ENCODE peak calls at places on chromosomes 4 and X, in eight cellular contexts. U is HCT116, Y is body of pancreas, R is sigmoid colon, X is GM12878, I is NB4, O is ovary, F is stomach. P is an unnamed sample.

GRCh38 chr4:45910511-45910910 is 213.3 kb downstream of the GABRG1 start:
- DNase-seq in U (no peak), Y (no peak), R (no peak), X (no peak), I (no peak), O (no peak), F (no peak), P (no peak)

GRCh38 chr4:116018831-116019230 is 905.4 kb upstream of the NDST4 start:
- DNase-seq in U (no peak), Y (no peak), R (no peak), X (no peak), I (no peak), O (no peak), F (no peak), P (no peak)

GRCh38 chr4:166924456-166924855 is 309.8 kb downstream of the SPOCK3 start:
- DNase-seq in U (no peak), Y (no peak), R (no peak), X (no peak), I (no peak), O (no peak), F (no peak), P (no peak)

GRCh38 chr4:33037464-33037863 is 2317.3 kb downstream of the PCDH7 start:
- DNase-seq in U (no peak), Y (no peak), R (no peak), X (no peak), I (no peak), O (no peak), F (no peak), P (no peak)

GRCh38 chr4:48970471-48970921 is 15.6 kb upstream of the CWH43 start:
- DNase-seq in U (peak), Y (no peak), R (no peak), X (no peak), I (peak), O (no peak), F (no peak), P (no peak)

GRCh38 chr4:55851885-55852284 is 1.6 kb upstream of the EXOC1 start:
- DNase-seq in U (no peak), Y (no peak), R (no peak), X (no peak), I (no peak), O (no peak), F (no peak), P (no peak)

GRCh38 chr4:23897564-23898109 is 7.8 kb upstream of the PPARGC1A start:
- DNase-seq in U (no peak), Y (no peak), R (no peak), X (no peak), I (no peak), O (no peak), F (no peak), P (no peak)

GRCh38 chr4:166594326-166594946 is 639.9 kb downstream of the SPOCK3 start:
- DNase-seq in U (peak), Y (peak), R (no peak), X (peak), I (peak), O (no peak), F (peak), P (peak)

GRCh38 chrX:20511792-20512191 is 245.1 kb upstream of the RPS6KA3 start:
- DNase-seq in U (no peak), Y (no peak), R (no peak), X (no peak), I (no peak), O (no peak), F (no peak), P (no peak)

GRCh38 chrX:10157032-10157341 is 212 bp downstream of the CLCN4 start:
- DNase-seq in U (no peak), Y (no peak), R (no peak), X (no peak), I (no peak), O (no peak), F (no peak), P (no peak)
- TF ChIP-seq POLR2A in U (no peak), Y (peak), R (no peak), X (no peak), I (no peak), O (no peak), F (no peak), P (no peak)

GRCh38 chr4:1001561-1002130 is 8.4 kb upstream of the SLC26A1 start:
- DNase-seq in U (no peak), Y (no peak), R (no peak), X (no peak), I (no peak), O (no peak), F (no peak), P (no peak)
- TF ChIP-seq POLR2A in U (no peak), Y (no peak), R (no peak), X (no peak), I (no peak), O (no peak), F (no peak), P (no peak)

GRCh38 chrX:149540621-149541520 is at the start of gene EOLA1:
- DNase-seq in U (peak), Y (peak), R (peak), X (peak), I (peak), O (no peak), F (peak), P (peak)
- TF ChIP-seq POLR2A in U (peak), Y (peak), R (peak), X (peak), I (peak), O (peak), F (no peak), P (peak)

DNA sequence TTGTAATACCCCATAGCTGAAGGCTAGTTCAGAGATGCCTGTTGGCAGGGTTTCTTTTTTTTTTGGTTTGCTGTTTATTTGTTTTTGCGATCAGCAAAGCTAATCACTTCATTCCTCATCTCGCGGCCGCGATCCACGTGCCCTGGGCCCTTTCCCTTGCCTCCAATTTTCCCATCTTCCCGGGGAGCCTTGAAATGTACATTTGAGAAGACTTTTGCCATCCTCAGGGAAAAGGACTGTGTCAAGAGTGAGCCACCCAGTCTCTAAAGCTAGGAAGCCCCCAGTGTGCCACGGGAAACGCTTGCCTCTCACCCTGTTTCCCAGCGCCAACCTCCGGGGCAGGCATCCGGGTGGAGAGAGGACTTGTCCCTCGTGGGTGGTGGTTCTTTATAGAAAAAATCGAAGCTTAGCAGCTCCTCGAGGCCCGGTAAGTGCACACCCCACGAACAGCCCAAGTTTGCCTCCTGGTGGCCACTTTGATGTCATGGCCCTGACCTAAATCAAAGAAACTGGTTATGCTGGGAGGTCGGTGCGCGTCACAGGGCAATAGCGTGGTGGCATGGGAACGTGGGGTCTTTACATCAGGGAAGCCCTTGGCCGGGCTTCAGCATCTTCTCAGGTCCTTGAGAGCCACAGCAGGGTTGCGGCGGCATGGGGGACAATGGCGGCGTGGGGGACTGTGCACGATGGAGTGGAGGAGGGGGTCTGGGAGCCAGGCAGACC is 42.0 kb downstream of the MAP7D3 start:
- DNase-seq in U (no peak), Y (peak), R (peak), X (no peak), I (peak), O (peak), F (peak), P (no peak)
- TF ChIP-seq POLR2A in U (no peak), Y (no peak), R (no peak), X (no peak), I (no peak), O (no peak), F (no peak), P (no peak)

DNA sequence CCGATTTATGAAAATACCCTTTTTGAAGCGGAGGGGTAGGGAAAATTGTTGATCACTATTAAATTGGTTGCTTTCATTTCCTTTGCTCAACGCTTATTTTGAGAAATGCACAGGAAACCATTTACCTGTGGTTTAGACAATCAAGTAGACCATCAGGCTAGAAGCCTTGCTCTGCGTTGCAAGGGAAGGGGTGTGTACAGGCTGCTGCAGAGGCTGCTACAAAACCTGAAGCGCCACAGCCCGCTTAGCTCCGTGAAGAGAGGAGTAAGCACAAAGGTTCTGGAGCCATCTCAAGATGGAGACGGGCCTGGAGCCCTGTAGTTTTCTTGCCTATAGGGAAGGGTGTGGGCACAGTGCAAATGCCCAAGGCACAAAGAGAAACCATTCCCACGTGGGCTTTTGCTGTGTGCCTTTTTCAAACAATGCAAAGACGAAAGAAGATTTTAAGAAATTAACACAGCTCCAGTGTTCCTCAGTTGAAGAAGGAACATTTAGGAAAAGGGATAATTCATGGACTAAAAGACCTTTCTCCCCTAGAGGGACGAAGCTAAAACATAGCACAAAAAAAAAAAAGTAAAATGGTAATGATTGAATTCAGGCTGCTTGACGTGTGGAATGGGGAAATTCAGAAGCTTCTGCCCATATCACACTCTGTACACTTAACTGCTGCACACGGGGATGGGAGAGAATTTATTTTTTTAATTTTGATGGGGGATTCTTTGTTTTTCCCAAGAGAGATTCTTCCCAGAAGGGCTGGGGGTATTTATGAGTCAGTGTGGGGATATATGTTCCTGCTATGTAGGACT is 3.5 kb downstream of the TMSB4X start:
- DNase-seq in U (no peak), Y (peak), R (peak), X (no peak), I (peak), O (peak), F (peak), P (no peak)
- TF ChIP-seq POLR2A in U (no peak), Y (peak), R (no peak), X (peak), I (peak), O (no peak), F (no peak), P (peak)

DNA sequence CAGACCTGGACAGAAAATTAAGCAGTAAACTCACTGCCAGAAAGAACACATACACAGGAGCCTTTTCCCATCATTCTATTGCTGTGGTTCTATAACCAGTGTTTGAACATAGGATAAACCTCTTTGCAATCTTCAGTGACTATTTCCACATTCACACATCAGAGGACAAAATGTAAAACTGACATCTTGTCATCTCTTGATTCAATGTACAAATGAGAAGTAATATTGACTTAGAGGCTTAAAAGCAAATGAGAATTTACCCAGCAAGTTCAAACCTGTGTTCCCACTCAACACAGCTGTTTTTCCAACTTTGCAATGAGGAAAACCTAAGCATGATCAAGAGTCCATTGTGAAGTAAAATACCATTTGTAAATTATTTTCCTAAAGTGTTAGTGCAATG is 307.1 kb upstream of the CPXCR1 start:
- DNase-seq in U (no peak), Y (no peak), R (no peak), X (no peak), I (no peak), O (no peak), F (no peak), P (no peak)
- TF ChIP-seq POLR2A in U (no peak), Y (no peak), R (no peak), X (no peak), I (no peak), O (no peak), F (no peak), P (no peak)

DNA sequence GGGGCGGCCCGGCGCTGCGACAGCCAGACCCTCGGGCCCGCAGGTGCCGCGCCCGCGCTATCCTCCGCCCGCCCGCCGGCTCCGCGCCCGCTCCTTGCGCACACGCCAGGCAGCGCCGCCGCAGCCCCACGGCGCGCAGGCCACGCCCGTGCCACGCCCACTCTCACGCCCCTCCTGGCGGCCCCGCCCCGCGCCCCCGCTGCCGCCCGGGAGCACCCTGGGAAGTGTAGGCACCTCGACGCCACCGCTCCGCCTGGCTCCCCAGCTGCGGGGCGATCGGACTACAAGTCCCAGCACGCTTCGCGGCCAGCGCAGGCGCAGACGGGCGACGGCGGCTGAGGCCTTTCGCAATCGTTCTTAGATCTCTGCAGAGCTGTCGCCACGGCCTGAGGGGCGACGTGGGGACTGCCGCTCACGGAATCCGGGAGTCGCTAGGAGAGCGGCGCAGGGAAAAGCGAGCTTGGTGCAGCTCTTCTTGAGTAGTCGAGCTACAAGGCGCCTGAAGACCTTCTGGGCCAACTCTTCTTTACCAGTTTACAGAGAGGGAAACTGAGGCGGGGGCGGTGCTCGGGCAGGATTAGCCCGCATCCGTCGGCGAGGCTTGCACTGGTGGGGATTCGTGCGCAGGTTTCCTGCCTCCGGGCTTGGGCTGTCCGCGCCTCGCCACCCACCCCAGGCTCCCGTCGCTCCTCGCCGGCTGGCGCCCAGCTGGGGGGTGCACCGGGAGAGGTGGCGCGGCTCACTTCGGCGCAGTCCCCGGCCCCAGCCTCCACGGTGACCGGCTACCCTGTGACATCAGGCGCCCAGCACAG is at the start of gene ABLIM2:
- DNase-seq in U (peak), Y (peak), R (peak), X (peak), I (peak), O (peak), F (peak), P (peak)
- TF ChIP-seq POLR2A in U (peak), Y (peak), R (peak), X (peak), I (no peak), O (peak), F (no peak), P (peak)

GRCh38 chr4:5712517-5712916 is 1.5 kb downstream of the EVC start:
- DNase-seq in U (no peak), Y (no peak), R (no peak), X (peak), I (no peak), O (no peak), F (no peak), P (peak)

GRCh38 chr4:5710065-5710961 is 688 bp upstream of the EVC start:
- DNase-seq in U (no peak), Y (no peak), R (no peak), X (no peak), I (no peak), O (no peak), F (no peak), P (peak)

GRCh38 chr4:5712931-5713330 is 1.9 kb downstream of the EVC start:
- DNase-seq in U (no peak), Y (no peak), R (no peak), X (no peak), I (no peak), O (no peak), F (no peak), P (no peak)

GRCh38 chr4:5711479-5712184 is 631 bp downstream of the EVC start:
- DNase-seq in U (no peak), Y (peak), R (peak), X (no peak), I (no peak), O (peak), F (no peak), P (no peak)

DNA sequence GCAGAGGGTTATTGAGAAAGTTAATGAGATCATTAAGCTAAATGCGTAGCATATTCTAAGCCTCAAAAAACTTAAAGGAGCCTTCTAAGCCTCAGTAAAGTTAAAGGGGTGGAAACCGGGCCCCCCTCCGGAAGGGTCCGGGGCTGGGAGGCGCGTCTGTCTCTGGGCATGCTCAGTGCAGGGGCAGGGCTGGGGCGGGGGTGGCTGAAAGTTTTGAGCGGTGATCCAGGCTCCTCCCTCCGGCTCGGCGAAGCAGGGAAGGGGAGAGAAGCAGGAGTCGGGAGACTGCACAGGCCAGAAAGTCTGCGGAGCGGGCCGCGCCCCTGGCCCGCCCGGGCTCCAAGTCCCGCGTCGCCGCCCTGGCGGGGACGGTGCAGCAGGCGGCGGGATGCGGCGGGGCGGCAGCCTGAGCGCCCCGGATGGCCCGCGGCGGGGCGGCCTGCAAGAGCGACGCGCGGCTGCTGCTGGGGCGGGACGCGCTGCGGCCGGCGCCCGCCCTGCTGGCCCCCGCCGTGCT is at the start of gene EVC:
- DNase-seq in U (no peak), Y (peak), R (peak), X (no peak), I (no peak), O (peak), F (peak), P (peak)
- TF ChIP-seq POLR2A in U (no peak), Y (peak), R (no peak), X (no peak), I (no peak), O (no peak), F (no peak), P (peak)

DNA sequence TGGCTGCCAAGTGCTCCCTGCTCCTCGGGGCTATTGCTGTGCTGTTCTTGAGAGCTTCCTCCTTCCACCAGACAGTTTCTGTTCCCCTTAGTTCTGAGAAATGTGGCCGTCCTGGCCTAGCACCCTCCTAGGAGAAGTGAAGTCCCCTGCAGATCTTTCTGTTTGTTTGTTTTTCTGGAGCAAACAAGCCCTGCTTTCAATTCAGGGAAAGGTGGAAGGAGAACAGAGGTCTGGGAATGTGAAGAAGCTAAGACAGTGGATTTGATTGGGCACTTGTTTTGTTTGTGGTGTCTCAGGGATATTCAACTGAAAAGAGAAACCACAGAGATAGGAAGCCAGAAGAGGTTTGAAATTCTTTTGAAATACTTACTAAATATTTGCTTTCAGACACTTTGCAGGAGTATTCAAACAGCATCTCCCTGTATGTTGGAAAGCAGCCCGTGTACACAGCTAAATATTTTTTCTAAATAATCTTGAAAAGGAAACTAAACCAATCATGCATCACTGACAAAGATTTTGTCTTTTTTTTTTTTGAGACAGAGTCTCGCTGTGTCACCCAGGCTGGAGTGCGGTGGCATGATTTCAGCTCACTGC is 36.5 kb upstream of the PPM1K start:
- DNase-seq in U (no peak), Y (no peak), R (no peak), X (peak), I (peak), O (no peak), F (peak), P (no peak)
- TF ChIP-seq POLR2A in U (no peak), Y (no peak), R (no peak), X (peak), I (no peak), O (no peak), F (no peak), P (no peak)

GRCh38 chrX:51336584-51336983 is 4.0 kb downstream of the NUDT10 start:
- DNase-seq in U (peak), Y (peak), R (no peak), X (no peak), I (peak), O (peak), F (no peak), P (no peak)

GRCh38 chrX:51332188-51332942 is at the start of gene NUDT10:
- DNase-seq in U (no peak), Y (peak), R (peak), X (no peak), I (peak), O (peak), F (no peak), P (no peak)

DNA sequence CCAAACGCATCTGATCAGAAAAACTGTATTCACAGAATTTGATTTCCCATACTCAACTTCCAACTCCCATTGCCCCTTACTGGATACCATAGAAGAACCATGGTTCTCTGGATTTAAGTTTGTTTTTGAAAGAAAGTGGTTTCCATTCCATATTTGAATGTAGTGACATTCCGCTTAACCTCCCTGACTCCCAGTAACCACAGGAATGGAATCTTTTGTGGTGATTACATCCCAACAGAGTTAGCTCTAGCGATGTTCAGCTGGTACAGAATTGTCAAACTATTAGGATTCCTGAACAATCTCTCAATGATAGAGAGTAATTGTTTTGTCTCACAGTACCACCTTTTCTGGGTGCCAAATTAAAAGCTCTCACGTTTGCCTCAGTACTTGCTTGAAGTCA is 1.7 kb downstream of the NUDT10 start:
- DNase-seq in U (no peak), Y (no peak), R (no peak), X (no peak), I (no peak), O (no peak), F (no peak), P (no peak)
- TF ChIP-seq POLR2A in U (no peak), Y (no peak), R (no peak), X (no peak), I (no peak), O (no peak), F (no peak), P (no peak)